ENCODE peak calls at places on chromosome 3, in eight cellular contexts. One of them, this sample, is unnamed.

GRCh38 chr3:139559541-139559940 is 20.0 kb upstream of the RBP1 start:
- DNase-seq in stimulated activated CD4-positive, alpha-beta T cell treated with anti-CD3 and anti-CD28 coated beads, Interleukin-12 subunit alpha, Interleukin-12 subunit beta, amount 100 ng/mL, for 48 hours: no peak
- DNase-seq in OCI-LY7: no peak
- DNase-seq in WTC11: no peak
- DNase-seq in CD8-positive, alpha-beta T cell: no peak
- DNase-seq in transverse colon: no peak
- DNase-seq in smooth muscle cell of the brain vasculature: no peak
- DNase-seq in hepatic stellate cell: no peak
- DNase-seq in this sample: peak

GRCh38 chr3:100503450-100503849 is 11.0 kb downstream of the TMEM45A start:
- DNase-seq in stimulated activated CD4-positive, alpha-beta T cell treated with anti-CD3 and anti-CD28 coated beads, Interleukin-12 subunit alpha, Interleukin-12 subunit beta, amount 100 ng/mL, for 48 hours: no peak
- DNase-seq in OCI-LY7: no peak
- DNase-seq in WTC11: no peak
- DNase-seq in CD8-positive, alpha-beta T cell: no peak
- DNase-seq in transverse colon: no peak
- DNase-seq in smooth muscle cell of the brain vasculature: no peak
- DNase-seq in hepatic stellate cell: no peak
- DNase-seq in this sample: no peak

GRCh38 chr3:136070334-136070733 is 104.8 kb downstream of the PPP2R3A start:
- DNase-seq in stimulated activated CD4-positive, alpha-beta T cell treated with anti-CD3 and anti-CD28 coated beads, Interleukin-12 subunit alpha, Interleukin-12 subunit beta, amount 100 ng/mL, for 48 hours: no peak
- DNase-seq in OCI-LY7: no peak
- DNase-seq in WTC11: no peak
- DNase-seq in CD8-positive, alpha-beta T cell: no peak
- DNase-seq in transverse colon: no peak
- DNase-seq in smooth muscle cell of the brain vasculature: no peak
- DNase-seq in hepatic stellate cell: peak
- DNase-seq in this sample: peak

GRCh38 chr3:48430359-48431101 is 644 bp upstream of the PLXNB1 start:
- DNase-seq in stimulated activated CD4-positive, alpha-beta T cell treated with anti-CD3 and anti-CD28 coated beads, Interleukin-12 subunit alpha, Interleukin-12 subunit beta, amount 100 ng/mL, for 48 hours: no peak
- DNase-seq in OCI-LY7: no peak
- DNase-seq in WTC11: no peak
- DNase-seq in CD8-positive, alpha-beta T cell: no peak
- DNase-seq in transverse colon: peak
- DNase-seq in smooth muscle cell of the brain vasculature: no peak
- DNase-seq in hepatic stellate cell: no peak
- DNase-seq in this sample: no peak

GRCh38 chr3:100708644-100708988 is 678 bp upstream of the TFG start:
- DNase-seq in stimulated activated CD4-positive, alpha-beta T cell treated with anti-CD3 and anti-CD28 coated beads, Interleukin-12 subunit alpha, Interleukin-12 subunit beta, amount 100 ng/mL, for 48 hours: no peak
- DNase-seq in OCI-LY7: no peak
- DNase-seq in WTC11: no peak
- DNase-seq in CD8-positive, alpha-beta T cell: no peak
- DNase-seq in transverse colon: no peak
- DNase-seq in smooth muscle cell of the brain vasculature: no peak
- DNase-seq in hepatic stellate cell: no peak
- DNase-seq in this sample: no peak

GRCh38 chr3:165868088-165868487 is 30.9 kb upstream of the BCHE start:
- DNase-seq in stimulated activated CD4-positive, alpha-beta T cell treated with anti-CD3 and anti-CD28 coated beads, Interleukin-12 subunit alpha, Interleukin-12 subunit beta, amount 100 ng/mL, for 48 hours: no peak
- DNase-seq in OCI-LY7: no peak
- DNase-seq in WTC11: no peak
- DNase-seq in CD8-positive, alpha-beta T cell: no peak
- DNase-seq in transverse colon: no peak
- DNase-seq in smooth muscle cell of the brain vasculature: no peak
- DNase-seq in hepatic stellate cell: no peak
- DNase-seq in this sample: no peak

GRCh38 chr3:12974819-12975218 is 98.4 kb downstream of the IQSEC1 start:
- DNase-seq in stimulated activated CD4-positive, alpha-beta T cell treated with anti-CD3 and anti-CD28 coated beads, Interleukin-12 subunit alpha, Interleukin-12 subunit beta, amount 100 ng/mL, for 48 hours: no peak
- DNase-seq in OCI-LY7: no peak
- DNase-seq in WTC11: no peak
- DNase-seq in CD8-positive, alpha-beta T cell: no peak
- DNase-seq in transverse colon: no peak
- DNase-seq in smooth muscle cell of the brain vasculature: no peak
- DNase-seq in hepatic stellate cell: no peak
- DNase-seq in this sample: no peak

GRCh38 chr3:52004158-52004787 is 8.6 kb upstream of the RPL29 start:
- DNase-seq in stimulated activated CD4-positive, alpha-beta T cell treated with anti-CD3 and anti-CD28 coated beads, Interleukin-12 subunit alpha, Interleukin-12 subunit beta, amount 100 ng/mL, for 48 hours: no peak
- DNase-seq in OCI-LY7: no peak
- DNase-seq in WTC11: peak
- DNase-seq in CD8-positive, alpha-beta T cell: no peak
- DNase-seq in transverse colon: no peak
- DNase-seq in smooth muscle cell of the brain vasculature: no peak
- DNase-seq in hepatic stellate cell: peak
- DNase-seq in this sample: peak

GRCh38 chr3:8777978-8778267 is 8.5 kb upstream of the OXTR start:
- DNase-seq in stimulated activated CD4-positive, alpha-beta T cell treated with anti-CD3 and anti-CD28 coated beads, Interleukin-12 subunit alpha, Interleukin-12 subunit beta, amount 100 ng/mL, for 48 hours: no peak
- DNase-seq in OCI-LY7: no peak
- DNase-seq in WTC11: no peak
- DNase-seq in CD8-positive, alpha-beta T cell: no peak
- DNase-seq in transverse colon: no peak
- DNase-seq in smooth muscle cell of the brain vasculature: no peak
- DNase-seq in hepatic stellate cell: no peak
- DNase-seq in this sample: no peak

GRCh38 chr3:42684632-42685362 is 540 bp upstream of the KLHL40 start:
- DNase-seq in stimulated activated CD4-positive, alpha-beta T cell treated with anti-CD3 and anti-CD28 coated beads, Interleukin-12 subunit alpha, Interleukin-12 subunit beta, amount 100 ng/mL, for 48 hours: no peak
- DNase-seq in OCI-LY7: no peak
- DNase-seq in WTC11: no peak
- DNase-seq in CD8-positive, alpha-beta T cell: no peak
- DNase-seq in transverse colon: no peak
- DNase-seq in smooth muscle cell of the brain vasculature: no peak
- DNase-seq in hepatic stellate cell: no peak
- DNase-seq in this sample: no peak

GRCh38 chr3:105365171-105365535 is 1.6 kb upstream of the ALCAM start:
- DNase-seq in stimulated activated CD4-positive, alpha-beta T cell treated with anti-CD3 and anti-CD28 coated beads, Interleukin-12 subunit alpha, Interleukin-12 subunit beta, amount 100 ng/mL, for 48 hours: no peak
- DNase-seq in OCI-LY7: no peak
- DNase-seq in WTC11: no peak
- DNase-seq in CD8-positive, alpha-beta T cell: no peak
- DNase-seq in transverse colon: no peak
- DNase-seq in smooth muscle cell of the brain vasculature: no peak
- DNase-seq in hepatic stellate cell: no peak
- DNase-seq in this sample: no peak

GRCh38 chr3:11699083-11699427 is 55.3 kb upstream of the VGLL4 start:
- DNase-seq in stimulated activated CD4-positive, alpha-beta T cell treated with anti-CD3 and anti-CD28 coated beads, Interleukin-12 subunit alpha, Interleukin-12 subunit beta, amount 100 ng/mL, for 48 hours: no peak
- DNase-seq in OCI-LY7: no peak
- DNase-seq in WTC11: no peak
- DNase-seq in CD8-positive, alpha-beta T cell: no peak
- DNase-seq in transverse colon: no peak
- DNase-seq in smooth muscle cell of the brain vasculature: no peak
- DNase-seq in hepatic stellate cell: no peak
- DNase-seq in this sample: peak

GRCh38 chr3:102235679-102236078 is 199.1 kb upstream of the ZPLD1 start:
- DNase-seq in stimulated activated CD4-positive, alpha-beta T cell treated with anti-CD3 and anti-CD28 coated beads, Interleukin-12 subunit alpha, Interleukin-12 subunit beta, amount 100 ng/mL, for 48 hours: no peak
- DNase-seq in OCI-LY7: peak
- DNase-seq in WTC11: peak
- DNase-seq in CD8-positive, alpha-beta T cell: no peak
- DNase-seq in transverse colon: no peak
- DNase-seq in smooth muscle cell of the brain vasculature: no peak
- DNase-seq in hepatic stellate cell: no peak
- DNase-seq in this sample: peak

GRCh38 chr3:17755836-17756235 is 13.4 kb upstream of the TBC1D5 start:
- DNase-seq in stimulated activated CD4-positive, alpha-beta T cell treated with anti-CD3 and anti-CD28 coated beads, Interleukin-12 subunit alpha, Interleukin-12 subunit beta, amount 100 ng/mL, for 48 hours: no peak
- DNase-seq in OCI-LY7: peak
- DNase-seq in WTC11: no peak
- DNase-seq in CD8-positive, alpha-beta T cell: no peak
- DNase-seq in transverse colon: no peak
- DNase-seq in smooth muscle cell of the brain vasculature: no peak
- DNase-seq in hepatic stellate cell: no peak
- DNase-seq in this sample: no peak

GRCh38 chr3:128523591-128523990 is 30.6 kb upstream of the GATA2 start:
- DNase-seq in stimulated activated CD4-positive, alpha-beta T cell treated with anti-CD3 and anti-CD28 coated beads, Interleukin-12 subunit alpha, Interleukin-12 subunit beta, amount 100 ng/mL, for 48 hours: no peak
- DNase-seq in OCI-LY7: no peak
- DNase-seq in WTC11: no peak
- DNase-seq in CD8-positive, alpha-beta T cell: no peak
- DNase-seq in transverse colon: no peak
- DNase-seq in smooth muscle cell of the brain vasculature: no peak
- DNase-seq in hepatic stellate cell: no peak
- DNase-seq in this sample: no peak

GRCh38 chr3:123298903-123299302 is 97.2 kb downstream of the SEC22A start:
- DNase-seq in stimulated activated CD4-positive, alpha-beta T cell treated with anti-CD3 and anti-CD28 coated beads, Interleukin-12 subunit alpha, Interleukin-12 subunit beta, amount 100 ng/mL, for 48 hours: no peak
- DNase-seq in OCI-LY7: no peak
- DNase-seq in WTC11: no peak
- DNase-seq in CD8-positive, alpha-beta T cell: no peak
- DNase-seq in transverse colon: no peak
- DNase-seq in smooth muscle cell of the brain vasculature: no peak
- DNase-seq in hepatic stellate cell: no peak
- DNase-seq in this sample: no peak

GRCh38 chr3:118907909-118908308 is 126.7 kb downstream of the IGSF11 start:
- DNase-seq in stimulated activated CD4-positive, alpha-beta T cell treated with anti-CD3 and anti-CD28 coated beads, Interleukin-12 subunit alpha, Interleukin-12 subunit beta, amount 100 ng/mL, for 48 hours: no peak
- DNase-seq in OCI-LY7: no peak
- DNase-seq in WTC11: no peak
- DNase-seq in CD8-positive, alpha-beta T cell: no peak
- DNase-seq in transverse colon: no peak
- DNase-seq in smooth muscle cell of the brain vasculature: no peak
- DNase-seq in hepatic stellate cell: no peak
- DNase-seq in this sample: no peak

GRCh38 chr3:105367063-105367405 is 325 bp downstream of the ALCAM start:
- DNase-seq in stimulated activated CD4-positive, alpha-beta T cell treated with anti-CD3 and anti-CD28 coated beads, Interleukin-12 subunit alpha, Interleukin-12 subunit beta, amount 100 ng/mL, for 48 hours: peak
- DNase-seq in OCI-LY7: peak
- DNase-seq in WTC11: peak
- DNase-seq in CD8-positive, alpha-beta T cell: no peak
- DNase-seq in transverse colon: peak
- DNase-seq in smooth muscle cell of the brain vasculature: no peak
- DNase-seq in hepatic stellate cell: peak
- DNase-seq in this sample: no peak

GRCh38 chr3:23202203-23202920 is 765 bp upstream of the UBE2E2 start:
- DNase-seq in stimulated activated CD4-positive, alpha-beta T cell treated with anti-CD3 and anti-CD28 coated beads, Interleukin-12 subunit alpha, Interleukin-12 subunit beta, amount 100 ng/mL, for 48 hours: peak
- DNase-seq in OCI-LY7: no peak
- DNase-seq in WTC11: peak
- DNase-seq in CD8-positive, alpha-beta T cell: no peak
- DNase-seq in transverse colon: no peak
- DNase-seq in smooth muscle cell of the brain vasculature: no peak
- DNase-seq in hepatic stellate cell: no peak
- DNase-seq in this sample: peak

GRCh38 chr3:193812791-193813505 is 219.9 kb downstream of the OPA1 start:
- DNase-seq in stimulated activated CD4-positive, alpha-beta T cell treated with anti-CD3 and anti-CD28 coated beads, Interleukin-12 subunit alpha, Interleukin-12 subunit beta, amount 100 ng/mL, for 48 hours: no peak
- DNase-seq in OCI-LY7: no peak
- DNase-seq in WTC11: peak
- DNase-seq in CD8-positive, alpha-beta T cell: no peak
- DNase-seq in transverse colon: no peak
- DNase-seq in smooth muscle cell of the brain vasculature: no peak
- DNase-seq in hepatic stellate cell: no peak
- DNase-seq in this sample: no peak

GRCh38 chr3:119598410-119599098 is 869 bp downstream of the PLA1A start:
- DNase-seq in stimulated activated CD4-positive, alpha-beta T cell treated with anti-CD3 and anti-CD28 coated beads, Interleukin-12 subunit alpha, Interleukin-12 subunit beta, amount 100 ng/mL, for 48 hours: no peak
- DNase-seq in OCI-LY7: no peak
- DNase-seq in WTC11: no peak
- DNase-seq in CD8-positive, alpha-beta T cell: no peak
- DNase-seq in transverse colon: no peak
- DNase-seq in smooth muscle cell of the brain vasculature: no peak
- DNase-seq in hepatic stellate cell: no peak
- DNase-seq in this sample: no peak

GRCh38 chr3:122745365-122746021 is 48.1 kb downstream of the HSPBAP1 start:
- DNase-seq in stimulated activated CD4-positive, alpha-beta T cell treated with anti-CD3 and anti-CD28 coated beads, Interleukin-12 subunit alpha, Interleukin-12 subunit beta, amount 100 ng/mL, for 48 hours: no peak
- DNase-seq in OCI-LY7: no peak
- DNase-seq in WTC11: no peak
- DNase-seq in CD8-positive, alpha-beta T cell: no peak
- DNase-seq in transverse colon: no peak
- DNase-seq in smooth muscle cell of the brain vasculature: no peak
- DNase-seq in hepatic stellate cell: no peak
- DNase-seq in this sample: peak

GRCh38 chr3:30578986-30579579 is 27.3 kb upstream of the TGFBR2 start:
- DNase-seq in stimulated activated CD4-positive, alpha-beta T cell treated with anti-CD3 and anti-CD28 coated beads, Interleukin-12 subunit alpha, Interleukin-12 subunit beta, amount 100 ng/mL, for 48 hours: no peak
- DNase-seq in OCI-LY7: no peak
- DNase-seq in WTC11: no peak
- DNase-seq in CD8-positive, alpha-beta T cell: no peak
- DNase-seq in transverse colon: no peak
- DNase-seq in smooth muscle cell of the brain vasculature: no peak
- DNase-seq in hepatic stellate cell: no peak
- DNase-seq in this sample: no peak

GRCh38 chr3:134306334-134306733 is 55.7 kb upstream of the RYK start:
- DNase-seq in stimulated activated CD4-positive, alpha-beta T cell treated with anti-CD3 and anti-CD28 coated beads, Interleukin-12 subunit alpha, Interleukin-12 subunit beta, amount 100 ng/mL, for 48 hours: no peak
- DNase-seq in OCI-LY7: no peak
- DNase-seq in WTC11: no peak
- DNase-seq in CD8-positive, alpha-beta T cell: no peak
- DNase-seq in transverse colon: no peak
- DNase-seq in smooth muscle cell of the brain vasculature: no peak
- DNase-seq in hepatic stellate cell: no peak
- DNase-seq in this sample: no peak

GRCh38 chr3:32451049-32451659 is 51.5 kb downstream of the CMTM6 start:
- DNase-seq in stimulated activated CD4-positive, alpha-beta T cell treated with anti-CD3 and anti-CD28 coated beads, Interleukin-12 subunit alpha, Interleukin-12 subunit beta, amount 100 ng/mL, for 48 hours: no peak
- DNase-seq in OCI-LY7: peak
- DNase-seq in WTC11: no peak
- DNase-seq in CD8-positive, alpha-beta T cell: no peak
- DNase-seq in transverse colon: no peak
- DNase-seq in smooth muscle cell of the brain vasculature: no peak
- DNase-seq in hepatic stellate cell: no peak
- DNase-seq in this sample: no peak

GRCh38 chr3:11136871-11137626 is 17.2 kb upstream of the HRH1 start:
- DNase-seq in stimulated activated CD4-positive, alpha-beta T cell treated with anti-CD3 and anti-CD28 coated beads, Interleukin-12 subunit alpha, Interleukin-12 subunit beta, amount 100 ng/mL, for 48 hours: no peak
- DNase-seq in OCI-LY7: no peak
- DNase-seq in WTC11: no peak
- DNase-seq in CD8-positive, alpha-beta T cell: no peak
- DNase-seq in transverse colon: peak
- DNase-seq in smooth muscle cell of the brain vasculature: peak
- DNase-seq in hepatic stellate cell: peak
- DNase-seq in this sample: peak

GRCh38 chr3:139630532-139630931 is 47.2 kb downstream of the NMNAT3 start:
- DNase-seq in stimulated activated CD4-positive, alpha-beta T cell treated with anti-CD3 and anti-CD28 coated beads, Interleukin-12 subunit alpha, Interleukin-12 subunit beta, amount 100 ng/mL, for 48 hours: no peak
- DNase-seq in OCI-LY7: no peak
- DNase-seq in WTC11: no peak
- DNase-seq in CD8-positive, alpha-beta T cell: no peak
- DNase-seq in transverse colon: no peak
- DNase-seq in smooth muscle cell of the brain vasculature: peak
- DNase-seq in hepatic stellate cell: no peak
- DNase-seq in this sample: no peak

GRCh38 chr3:52065264-52065756 is 8.9 kb upstream of the DUSP7 start:
- DNase-seq in stimulated activated CD4-positive, alpha-beta T cell treated with anti-CD3 and anti-CD28 coated beads, Interleukin-12 subunit alpha, Interleukin-12 subunit beta, amount 100 ng/mL, for 48 hours: no peak
- DNase-seq in OCI-LY7: no peak
- DNase-seq in WTC11: no peak
- DNase-seq in CD8-positive, alpha-beta T cell: no peak
- DNase-seq in transverse colon: peak
- DNase-seq in smooth muscle cell of the brain vasculature: no peak
- DNase-seq in hepatic stellate cell: no peak
- DNase-seq in this sample: no peak

GRCh38 chr3:156150434-156151066 is 30.2 kb downstream of the KCNAB1 start:
- DNase-seq in stimulated activated CD4-positive, alpha-beta T cell treated with anti-CD3 and anti-CD28 coated beads, Interleukin-12 subunit alpha, Interleukin-12 subunit beta, amount 100 ng/mL, for 48 hours: no peak
- DNase-seq in OCI-LY7: peak
- DNase-seq in WTC11: peak
- DNase-seq in CD8-positive, alpha-beta T cell: peak
- DNase-seq in transverse colon: peak
- DNase-seq in smooth muscle cell of the brain vasculature: peak
- DNase-seq in hepatic stellate cell: peak
- DNase-seq in this sample: peak

GRCh38 chr3:178676077-178676476 is 139.8 kb downstream of the KCNMB2 start:
- DNase-seq in stimulated activated CD4-positive, alpha-beta T cell treated with anti-CD3 and anti-CD28 coated beads, Interleukin-12 subunit alpha, Interleukin-12 subunit beta, amount 100 ng/mL, for 48 hours: no peak
- DNase-seq in OCI-LY7: no peak
- DNase-seq in WTC11: no peak
- DNase-seq in CD8-positive, alpha-beta T cell: no peak
- DNase-seq in transverse colon: no peak
- DNase-seq in smooth muscle cell of the brain vasculature: no peak
- DNase-seq in hepatic stellate cell: no peak
- DNase-seq in this sample: no peak

GRCh38 chr3:184672335-184672734 is 39.5 kb downstream of the MAGEF1 start:
- DNase-seq in stimulated activated CD4-positive, alpha-beta T cell treated with anti-CD3 and anti-CD28 coated beads, Interleukin-12 subunit alpha, Interleukin-12 subunit beta, amount 100 ng/mL, for 48 hours: no peak
- DNase-seq in OCI-LY7: no peak
- DNase-seq in WTC11: no peak
- DNase-seq in CD8-positive, alpha-beta T cell: no peak
- DNase-seq in transverse colon: no peak
- DNase-seq in smooth muscle cell of the brain vasculature: no peak
- DNase-seq in hepatic stellate cell: no peak
- DNase-seq in this sample: no peak

GRCh38 chr3:127867986-127868385 is 45.7 kb upstream of the MGLL start:
- DNase-seq in stimulated activated CD4-positive, alpha-beta T cell treated with anti-CD3 and anti-CD28 coated beads, Interleukin-12 subunit alpha, Interleukin-12 subunit beta, amount 100 ng/mL, for 48 hours: no peak
- DNase-seq in OCI-LY7: no peak
- DNase-seq in WTC11: no peak
- DNase-seq in CD8-positive, alpha-beta T cell: no peak
- DNase-seq in transverse colon: no peak
- DNase-seq in smooth muscle cell of the brain vasculature: no peak
- DNase-seq in hepatic stellate cell: no peak
- DNase-seq in this sample: no peak

GRCh38 chr3:69739204-69740102 is at the start of gene MITF:
- DNase-seq in stimulated activated CD4-positive, alpha-beta T cell treated with anti-CD3 and anti-CD28 coated beads, Interleukin-12 subunit alpha, Interleukin-12 subunit beta, amount 100 ng/mL, for 48 hours: peak
- DNase-seq in OCI-LY7: no peak
- DNase-seq in WTC11: peak
- DNase-seq in CD8-positive, alpha-beta T cell: no peak
- DNase-seq in transverse colon: peak
- DNase-seq in smooth muscle cell of the brain vasculature: peak
- DNase-seq in hepatic stellate cell: peak
- DNase-seq in this sample: peak

GRCh38 chr3:139468407-139468806 is 7.9 kb downstream of the RBP2 start:
- DNase-seq in stimulated activated CD4-positive, alpha-beta T cell treated with anti-CD3 and anti-CD28 coated beads, Interleukin-12 subunit alpha, Interleukin-12 subunit beta, amount 100 ng/mL, for 48 hours: no peak
- DNase-seq in OCI-LY7: no peak
- DNase-seq in WTC11: no peak
- DNase-seq in CD8-positive, alpha-beta T cell: no peak
- DNase-seq in transverse colon: no peak
- DNase-seq in smooth muscle cell of the brain vasculature: no peak
- DNase-seq in hepatic stellate cell: no peak
- DNase-seq in this sample: no peak